ENCODE peak calls at places on chromosome 1, in eight cellular contexts. S is neural crest cell, R is K562, V is fibroblast of lung, Q is BJ, A is choroid plexus epithelial cell, U is GM13977, D is HFF-Myc. J is an unnamed sample.

GRCh38 chr1:67336783-67337182 is 29.1 kb downstream of the IL12RB2 start:
- DNase-seq in R (peak), D (no peak), S (no peak), U (no peak), Q (no peak), V (no peak), A (no peak), J (no peak)

GRCh38 chr1:26318338-26319064 is 743 bp downstream of the CD52 start:
- DNase-seq in V (no peak), D (no peak), Q (no peak), S (no peak), A (no peak), R (peak), U (no peak), J (no peak)

GRCh38 chr1:211885746-211886522 is 55.4 kb upstream of the LPGAT1 start:
- DNase-seq in V (no peak), A (peak), Q (no peak), D (no peak), S (no peak), R (no peak), U (no peak), J (no peak)

GRCh38 chr1:28582248-28582615 is 9.8 kb upstream of the RAB42 start:
- DNase-seq in R (no peak), U (no peak), V (peak), Q (no peak), S (no peak), D (no peak), A (peak), J (no peak)

GRCh38 chr1:54795100-54795665 is 5.9 kb downstream of the TTC22 start:
- DNase-seq in R (no peak), Q (no peak), S (no peak), A (no peak), D (no peak), V (no peak), U (no peak), J (no peak)

GRCh38 chr1:37776946-37777516 is 12.1 kb upstream of the EPHA10 start:
- DNase-seq in D (no peak), R (no peak), A (no peak), Q (no peak), V (no peak), S (no peak), U (no peak), J (no peak)

GRCh38 chr1:54163573-54163972 is 10.8 kb upstream of the CDCP2 start:
- DNase-seq in D (no peak), Q (no peak), R (peak), S (no peak), V (no peak), A (no peak), U (no peak), J (no peak)

GRCh38 chr1:67760030-67760821 is 73.0 kb downstream of the GNG12 start:
- DNase-seq in A (peak), R (peak), Q (no peak), V (peak), U (peak), S (peak), D (no peak), J (no peak)

GRCh38 chr1:39335278-39335677 is 130.8 kb downstream of the MACF1 start:
- DNase-seq in Q (no peak), A (peak), V (no peak), S (no peak), D (no peak), R (no peak), U (no peak), J (no peak)

GRCh38 chr1:85137660-85138059 is 63.2 kb downstream of the SYDE2 start:
- DNase-seq in V (peak), S (no peak), D (no peak), A (no peak), R (no peak), Q (no peak), U (no peak), J (no peak)

GRCh38 chr1:172746091-172746949 is 87.4 kb downstream of the FASLG start:
- DNase-seq in U (peak), Q (peak), R (peak), A (peak), S (no peak), V (peak), D (peak), J (peak)

GRCh38 chr1:44346184-44346583 is 8.9 kb downstream of the ERI3 start:
- DNase-seq in V (no peak), Q (no peak), S (no peak), R (no peak), U (no peak), A (no peak), D (no peak), J (no peak)

GRCh38 chr1:44351289-44351688 is 3.8 kb downstream of the ERI3 start:
- DNase-seq in U (no peak), S (no peak), V (no peak), R (no peak), A (no peak), D (no peak), Q (no peak), J (no peak)

GRCh38 chr1:44345187-44345775 is 9.8 kb downstream of the ERI3 start:
- DNase-seq in Q (no peak), V (no peak), S (no peak), D (no peak), U (no peak), R (no peak), A (no peak), J (no peak)

GRCh38 chr1:44347280-44347679 is 7.8 kb downstream of the ERI3 start:
- DNase-seq in U (no peak), R (no peak), D (no peak), S (no peak), A (no peak), Q (peak), V (peak), J (peak)

GRCh38 chr1:44348046-44348628 is 6.9 kb downstream of the ERI3 start:
- DNase-seq in R (no peak), A (no peak), S (no peak), U (no peak), D (no peak), Q (no peak), V (no peak), J (no peak)
- TF ChIP-seq CTCF in R (no peak), A (no peak), S (no peak), U (no peak), D (no peak), Q (no peak), V (no peak), J (no peak)

DNA sequence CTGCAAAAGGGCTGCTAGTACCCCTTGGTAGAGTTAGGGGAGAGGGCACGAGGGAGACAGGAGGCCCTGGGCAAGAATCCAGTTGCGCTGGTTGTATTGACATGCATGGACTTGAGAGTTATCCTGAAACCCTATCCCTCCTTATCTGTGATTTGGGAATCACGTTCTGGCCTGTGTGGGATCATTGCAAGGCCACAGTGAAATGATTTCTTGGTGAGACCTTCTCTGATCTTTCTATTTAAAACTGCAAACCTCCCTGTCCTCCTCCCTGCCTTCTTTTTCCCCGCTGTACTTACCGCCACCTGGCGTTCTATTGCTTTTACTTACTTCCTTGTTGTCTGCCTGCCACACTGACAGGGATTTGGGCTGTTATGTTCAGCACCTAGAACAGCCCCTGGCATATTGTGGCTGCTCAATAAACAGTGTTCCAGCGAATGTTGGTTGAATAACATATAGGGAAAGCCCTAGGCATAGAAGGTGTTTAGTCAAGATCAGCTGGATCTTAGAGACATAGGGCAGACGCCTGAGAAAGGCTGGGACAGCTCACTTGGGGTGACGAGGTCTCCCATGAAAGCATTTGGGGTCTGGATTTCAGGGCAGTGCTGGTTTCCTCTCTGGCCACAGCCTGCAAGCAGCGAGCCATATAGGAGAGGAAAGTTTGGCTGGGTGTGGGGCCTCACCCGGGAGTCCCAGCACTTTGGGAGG is 25.6 kb downstream of the ALPL start:
- DNase-seq in D (no peak), A (peak), Q (no peak), S (peak), U (peak), R (peak), V (peak), J (no peak)
- TF ChIP-seq CTCF in D (peak), A (peak), Q (peak), S (peak), U (peak), R (peak), V (peak), J (peak)

GRCh38 chr1:230237805-230238204 is 170.8 kb downstream of the GALNT2 start:
- DNase-seq in U (no peak), S (no peak), A (no peak), D (no peak), R (no peak), Q (no peak), V (no peak), J (no peak)

GRCh38 chr1:230243146-230243545 is 176.1 kb downstream of the GALNT2 start:
- DNase-seq in R (no peak), D (no peak), Q (no peak), A (no peak), U (no peak), V (no peak), S (no peak), J (no peak)

GRCh38 chr1:230242317-230242716 is 175.3 kb downstream of the GALNT2 start:
- DNase-seq in U (no peak), V (no peak), R (no peak), A (no peak), Q (no peak), D (no peak), S (no peak), J (no peak)

GRCh38 chr1:230243583-230244377 is 176.7 kb downstream of the GALNT2 start:
- DNase-seq in D (no peak), R (no peak), U (no peak), A (peak), Q (no peak), S (no peak), V (peak), J (no peak)

GRCh38 chr1:230240446-230241076 is 173.5 kb downstream of the GALNT2 start:
- DNase-seq in U (peak), R (no peak), A (no peak), Q (no peak), V (no peak), S (no peak), D (no peak), J (no peak)
- TF ChIP-seq CTCF in U (no peak), R (no peak), A (no peak), Q (no peak), V (no peak), S (no peak), D (no peak), J (no peak)

GRCh38 chr1:201181726-201182125 is 8.9 kb upstream of the IGFN1 start:
- DNase-seq in A (no peak), V (no peak), R (no peak), U (no peak), Q (no peak), D (no peak), S (no peak), J (no peak)
- TF ChIP-seq CTCF in A (no peak), V (no peak), R (no peak), U (no peak), Q (no peak), D (no peak), S (no peak), J (no peak)

DNA sequence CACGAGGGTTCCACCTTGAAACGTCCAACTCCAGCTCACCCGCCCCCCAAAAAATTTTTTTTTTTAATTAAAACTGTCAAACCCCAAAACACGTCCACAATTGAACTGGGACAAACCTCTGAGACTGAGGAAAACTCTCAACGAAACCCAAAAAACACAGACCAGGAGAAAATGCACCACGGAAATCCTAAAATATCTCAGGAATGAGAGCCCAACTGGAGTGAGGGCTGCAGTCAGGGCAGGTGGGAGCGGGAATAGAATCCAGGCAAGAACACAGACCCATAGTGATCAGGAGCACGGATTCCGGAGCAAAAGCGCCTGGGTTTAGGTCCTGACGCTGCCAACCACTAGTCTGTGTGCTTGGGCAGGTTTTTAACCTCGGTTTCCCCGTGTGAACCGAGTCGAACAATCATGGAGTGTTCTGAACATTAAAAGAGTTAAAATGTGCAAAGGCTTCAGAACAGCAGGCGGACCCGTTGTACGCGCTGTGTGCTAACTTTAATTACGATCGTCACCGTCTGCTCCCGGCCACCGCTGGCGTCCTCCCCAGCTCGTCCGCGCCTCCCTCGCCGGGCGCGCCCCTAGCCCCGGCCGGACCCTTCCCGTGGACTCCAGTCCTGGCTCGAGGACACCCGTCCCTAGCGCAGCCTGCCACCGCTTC is 624 bp downstream of the ARHGAP29 start:
- DNase-seq in A (peak), Q (no peak), R (no peak), D (no peak), U (peak), V (peak), S (no peak), J (no peak)
- TF ChIP-seq CTCF in A (peak), Q (peak), R (no peak), D (peak), U (no peak), V (peak), S (peak), J (peak)

DNA sequence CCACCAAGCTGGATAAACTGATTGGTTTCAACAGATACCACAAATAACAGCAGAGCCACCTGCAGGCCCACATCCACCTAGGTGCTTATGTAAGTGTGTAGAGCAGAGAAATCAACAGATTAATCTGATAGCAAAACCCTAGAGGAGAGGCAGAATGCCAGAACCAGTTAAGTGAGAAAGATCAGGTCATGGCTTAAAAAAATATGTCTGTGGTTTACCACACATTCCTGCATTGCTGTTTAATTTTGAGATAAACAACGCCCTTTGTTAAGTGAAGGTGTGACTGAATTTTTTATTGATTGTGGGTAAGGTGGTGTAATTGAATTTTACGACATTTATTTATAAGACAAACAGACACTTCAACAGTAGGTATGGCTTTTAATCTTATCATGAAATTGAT is 21.2 kb downstream of the CRNN start:
- DNase-seq in D (no peak), A (no peak), R (no peak), U (no peak), Q (no peak), V (peak), S (no peak), J (no peak)
- TF ChIP-seq CTCF in D (no peak), A (no peak), R (no peak), U (no peak), Q (no peak), V (no peak), S (no peak), J (no peak)